ENCODE peak calls at places on chromosomes 1 and 21, in eight cellular contexts. R is testis, Q is GM13977, F is cardiac muscle cell, L is esophagus squamous epithelium, C is left ventricle myocardium inferior, V is B cell, T is stomach. N is an unnamed sample.

GRCh38 chr1:30706528-30706927 is 16.9 kb downstream of the MATN1 start:
- DNase-seq in T (peak; percentile 43), V (no peak), Q (no peak), C (peak; percentile 71), F (peak; percentile 66), R (peak; percentile 88), L (no peak), N (peak; percentile 85)

GRCh38 chr1:56915960-56916359 is 49.9 kb downstream of the C8B start:
- DNase-seq in R (no peak), L (no peak), V (no peak), F (no peak), T (peak; percentile 66), C (peak; percentile 25), Q (no peak), N (peak; percentile 85)

GRCh38 chr1:97563926-97564325 is 356.9 kb downstream of the DPYD start:
- DNase-seq in C (no peak), Q (no peak), L (no peak), F (no peak), T (no peak), R (no peak), V (no peak), N (no peak)

GRCh38 chr1:226806988-226807387 is 63.4 kb upstream of the PSEN2 start:
- DNase-seq in L (no peak), C (no peak), Q (no peak), V (no peak), T (no peak), R (no peak), F (no peak), N (no peak)

GRCh38 chr21:21714396-21714795 is 716.2 kb downstream of the NCAM2 start:
- DNase-seq in V (no peak), F (peak; percentile 78), T (no peak), R (no peak), C (no peak), Q (no peak), L (no peak), N (no peak)

GRCh38 chr1:116311756-116312691 is 61.0 kb upstream of the ATP1A1 start:
- DNase-seq in R (no peak), F (no peak), C (no peak), V (no peak), Q (no peak), T (peak; percentile 52), L (no peak), N (peak; percentile 96)

GRCh38 chr21:34775793-34776192 is 107.0 kb downstream of the CLIC6 start:
- DNase-seq in T (no peak), Q (no peak), R (no peak), C (no peak), F (no peak), L (no peak), V (no peak), N (no peak)

GRCh38 chr1:116586741-116587143 is 15.9 kb upstream of the CD58 start:
- DNase-seq in Q (peak; percentile 45), T (no peak), V (no peak), L (no peak), R (no peak), C (no peak), F (no peak), N (no peak)

GRCh38 chr1:203045821-203046594 is 19.7 kb downstream of the PPFIA4 start:
- DNase-seq in T (no peak), F (peak; percentile 53), L (no peak), Q (no peak), R (no peak), C (no peak), V (no peak), N (no peak)

GRCh38 chr1:113042336-113043143 is 30.5 kb upstream of the LRIG2 start:
- DNase-seq in R (peak; percentile 85), T (peak; percentile 77), V (peak; percentile 59), C (peak; percentile 63), Q (peak; percentile 72), L (no peak), F (peak; percentile 90), N (peak; percentile 46)

GRCh38 chr21:38244885-38245869 is 11.6 kb upstream of the KCNJ15 start:
- DNase-seq in F (peak; percentile 93), Q (peak; percentile 40), V (no peak), R (no peak), T (no peak), L (no peak), C (no peak), N (no peak)

GRCh38 chr21:19433623-19434022 is 1030.0 kb upstream of the TMPRSS15 start:
- DNase-seq in C (no peak), Q (no peak), V (no peak), L (no peak), F (no peak), T (no peak), R (no peak), N (no peak)

GRCh38 chr1:155938220-155938627 is 3.2 kb upstream of the RXFP4 start:
- DNase-seq in V (peak; percentile 59), T (no peak), C (no peak), Q (peak; percentile 73), L (no peak), R (peak; percentile 40), F (peak; percentile 79), N (peak; percentile 39)

GRCh38 chr1:239717097-239718051 is 331.0 kb downstream of the CHRM3 start:
- DNase-seq in R (no peak), L (no peak), T (no peak), C (no peak), F (no peak), Q (no peak), V (no peak), N (no peak)

GRCh38 chr1:153616144-153616884 is at the start of gene S100A14:
- DNase-seq in Q (no peak), F (no peak), R (no peak), L (no peak), C (peak; percentile 55), V (no peak), T (peak; percentile 94), N (peak; percentile 94)

DNA sequence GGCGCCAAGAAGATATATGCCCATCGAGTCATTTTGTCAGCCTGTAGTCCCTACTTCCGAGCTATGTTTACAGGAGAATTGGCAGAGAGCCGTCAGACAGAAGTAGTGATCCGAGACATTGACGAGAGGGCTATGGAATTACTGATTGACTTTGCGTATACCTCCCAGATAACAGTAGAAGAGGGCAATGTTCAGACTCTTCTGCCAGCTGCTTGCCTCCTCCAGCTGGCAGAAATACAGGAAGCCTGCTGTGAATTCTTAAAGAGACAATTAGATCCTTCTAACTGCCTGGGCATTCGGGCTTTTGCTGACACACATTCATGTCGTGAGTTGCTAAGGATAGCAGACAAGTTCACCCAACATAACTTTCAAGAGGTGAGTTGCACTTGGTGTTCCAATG is 19.1 kb downstream of the KLHL20 start:
- DNase-seq in R (no peak), L (no peak), Q (no peak), C (no peak), T (no peak), F (no peak), V (no peak), N (no peak)
- TF ChIP-seq CTCF in R (no peak), L (no peak), Q (no peak), C (no peak), T (no peak), F (no peak), V (no peak), N (no peak)

GRCh38 chr21:41668686-41669532 is 97.9 kb downstream of the RIPK4 start:
- DNase-seq in C (no peak), Q (no peak), L (no peak), F (no peak), T (no peak), V (no peak), R (no peak), N (no peak)

GRCh38 chr21:41671212-41671762 is 95.6 kb downstream of the RIPK4 start:
- DNase-seq in F (no peak), V (no peak), L (no peak), T (no peak), Q (no peak), C (no peak), R (no peak), N (no peak)

GRCh38 chr21:41668051-41668541 is 98.8 kb downstream of the RIPK4 start:
- DNase-seq in C (no peak), F (no peak), T (no peak), R (no peak), V (no peak), Q (no peak), L (no peak), N (no peak)

GRCh38 chr21:41670056-41670805 is 96.6 kb downstream of the RIPK4 start:
- DNase-seq in C (no peak), R (no peak), F (no peak), T (no peak), V (no peak), L (no peak), Q (no peak), N (no peak)

DNA sequence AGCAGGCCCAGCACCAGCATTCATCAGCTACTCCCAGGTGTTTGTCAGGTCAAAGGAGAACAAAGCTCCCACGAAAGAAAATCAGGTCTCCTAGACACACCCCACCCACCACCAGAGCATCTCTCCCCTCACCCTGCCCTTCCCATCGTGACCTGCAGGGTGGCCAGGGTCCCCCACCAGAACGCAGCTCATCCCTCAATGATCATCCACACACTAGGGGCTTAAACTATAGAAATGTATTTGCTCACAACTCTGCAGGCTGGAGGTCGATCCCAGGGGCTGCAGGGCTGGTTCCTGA is 97.4 kb downstream of the RIPK4 start:
- DNase-seq in R (no peak), Q (no peak), V (no peak), C (no peak), F (no peak), L (no peak), T (no peak), N (no peak)
- TF ChIP-seq CTCF in R (no peak), Q (no peak), V (no peak), C (no peak), F (no peak), L (no peak), T (no peak), N (no peak)

DNA sequence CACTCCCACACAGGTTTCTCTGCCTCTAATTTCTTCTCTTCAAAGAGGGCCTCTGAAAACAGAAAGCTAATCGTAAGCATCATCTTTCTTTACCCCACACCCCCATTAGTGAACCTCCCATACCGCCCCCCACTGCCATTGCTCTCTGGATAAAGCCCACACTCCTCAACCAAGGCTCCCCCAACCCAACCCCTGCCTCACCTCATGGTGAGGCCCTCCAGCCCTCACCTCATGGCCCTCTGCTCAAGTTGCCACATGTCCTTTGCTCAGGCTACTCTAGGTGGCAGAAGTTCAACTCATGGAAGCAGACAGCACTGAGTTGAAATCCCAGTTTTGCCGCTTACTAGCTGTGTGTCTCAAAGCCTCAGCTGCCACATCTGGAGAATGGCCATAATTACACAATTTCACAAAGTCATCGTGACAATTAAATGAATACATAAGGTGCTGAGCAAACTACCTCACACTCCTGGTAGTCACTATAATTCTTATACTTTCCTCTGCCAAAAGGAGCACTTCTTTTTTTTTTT is 18.2 kb upstream of the WASF2 start:
- DNase-seq in T (no peak), C (no peak), F (no peak), L (no peak), V (no peak), R (no peak), Q (no peak), N (no peak)
- TF ChIP-seq CTCF in T (no peak), C (no peak), F (no peak), L (peak; percentile 20), V (no peak), R (no peak), Q (peak; percentile 6), N (no peak)

DNA sequence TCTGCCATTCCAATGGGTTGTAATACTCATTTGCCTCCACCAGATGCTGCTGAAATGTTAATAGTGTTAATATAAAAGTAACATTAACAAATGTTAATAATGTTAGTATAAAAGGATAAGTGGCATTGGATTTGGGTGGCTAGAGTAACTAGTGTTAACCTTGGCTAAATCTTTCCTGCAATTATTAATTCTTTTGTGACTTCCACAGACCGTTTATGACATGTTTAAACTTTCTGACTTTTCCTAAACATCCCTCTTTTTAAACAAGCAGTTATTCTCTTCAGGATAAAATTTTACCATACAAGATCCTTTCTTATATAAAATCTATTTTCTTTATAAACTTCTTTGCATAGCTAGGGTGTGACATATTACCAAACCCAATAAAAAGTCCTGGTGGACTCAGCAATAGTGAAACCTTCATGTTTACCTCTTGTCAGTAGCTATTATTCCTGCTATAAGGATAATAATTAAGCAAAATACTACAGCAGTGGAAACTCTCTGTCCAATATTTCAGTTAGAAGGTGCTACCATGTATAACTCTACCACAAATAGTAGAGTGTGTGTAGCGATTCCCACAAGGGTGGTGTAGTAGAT is 41.5 kb downstream of the CCDC30 start:
- DNase-seq in Q (no peak), L (no peak), F (no peak), R (no peak), V (no peak), C (no peak), T (no peak), N (no peak)
- TF ChIP-seq CTCF in Q (no peak), L (no peak), F (no peak), R (no peak), V (no peak), C (no peak), T (no peak), N (no peak)

N was measured in thyroid gland.